ENCODE peak calls at places on chromosomes 12 and 14, in six cellular contexts. A is HepG2, G is IMR-90, E is A549, W is K562, R is GM12878. L is an unnamed sample.

GRCh38 chr12:43291516-43291915 is 260.5 kb downstream of the ADAMTS20 start:
- DNase-seq in A (no peak), G (peak), E (no peak), W (no peak), R (no peak), L (no peak)

GRCh38 chr12:98754095-98754494 is 109.0 kb downstream of the APAF1 start:
- DNase-seq in A (peak), G (peak), E (peak), W (peak), R (peak), L (no peak)

GRCh38 chr12:20305470-20305869 is 62.9 kb upstream of the PDE3A start:
- DNase-seq in A (no peak), G (peak), E (no peak), W (no peak), R (no peak), L (no peak)

GRCh38 chr12:122995503-122996187 is 15.2 kb downstream of the ARL6IP4 start:
- DNase-seq in A (no peak), G (no peak), E (no peak), W (no peak), R (no peak), L (no peak)

GRCh38 chr12:60231301-60231700 is 635.5 kb downstream of the SLC16A7 start:
- DNase-seq in A (no peak), G (no peak), E (no peak), W (no peak), R (no peak), L (no peak)

GRCh38 chr12:102920271-102920670 is 3.2 kb upstream of the PAH start:
- DNase-seq in A (peak), G (no peak), E (no peak), W (no peak), R (no peak), L (no peak)

GRCh38 chr14:96574171-96574632 is 72.0 kb downstream of the PAPOLA start:
- DNase-seq in A (no peak), G (no peak), E (no peak), W (no peak), R (no peak), L (no peak)

GRCh38 chr12:48192861-48193260 is 9.4 kb downstream of the CCDC184 start:
- DNase-seq in A (no peak), G (no peak), E (no peak), W (no peak), R (no peak), L (no peak)

GRCh38 chr14:82112210-82112839 is 578.7 kb upstream of the SEL1L start:
- DNase-seq in A (no peak), G (no peak), E (no peak), W (no peak), R (no peak), L (no peak)

GRCh38 chr12:4353785-4354208 is 25.7 kb downstream of the FGF23 start:
- DNase-seq in A (no peak), G (no peak), E (no peak), W (no peak), R (no peak), L (peak)

GRCh38 chr12:94875525-94875924 is 128.0 kb downstream of the NDUFA12 start:
- DNase-seq in A (peak), G (no peak), E (peak), W (no peak), R (peak), L (peak)

GRCh38 chr12:122138181-122138580 is 35.8 kb downstream of the IL31 start:
- DNase-seq in A (no peak), G (no peak), E (no peak), W (no peak), R (no peak), L (no peak)

GRCh38 chr12:18556081-18556645 is 181.6 kb downstream of the PLCZ1 start:
- DNase-seq in A (no peak), G (peak), E (no peak), W (no peak), R (no peak), L (no peak)

GRCh38 chr14:70665448-70666363 is 24.0 kb downstream of the TTC9 start:
- DNase-seq in A (no peak), G (no peak), E (peak), W (no peak), R (peak), L (no peak)

GRCh38 chr14:54881235-54881760 is 21.3 kb downstream of the GCH1 start:
- DNase-seq in A (no peak), G (peak), E (no peak), W (no peak), R (peak), L (no peak)

GRCh38 chr14:68841030-68841809 is 48.4 kb upstream of the ZFP36L1 start:
- DNase-seq in A (no peak), G (peak), E (no peak), W (no peak), R (no peak), L (no peak)

GRCh38 chr12:53461059-53461458 is 9.2 kb downstream of the PCBP2 start:
- DNase-seq in A (no peak), G (no peak), E (no peak), W (no peak), R (no peak), L (no peak)

GRCh38 chr12:57470286-57470969 is 9.2 kb downstream of the ARHGAP9 start:
- DNase-seq in A (no peak), G (no peak), E (no peak), W (no peak), R (no peak), L (no peak)

GRCh38 chr14:25037032-25037431 is 12.9 kb downstream of the STXBP6 start:
- DNase-seq in A (no peak), G (no peak), E (no peak), W (no peak), R (no peak), L (no peak)

GRCh38 chr12:90770861-90771260 is 184.1 kb downstream of the CCER1 start:
- DNase-seq in A (no peak), G (no peak), E (no peak), W (no peak), R (no peak), L (no peak)

GRCh38 chr12:122868471-122869177 is 27.3 kb downstream of the VPS37B start:
- DNase-seq in A (no peak), G (no peak), E (no peak), W (no peak), R (no peak), L (no peak)

GRCh38 chr12:113062502-113063395 is 6.2 kb downstream of the DTX1 start:
- DNase-seq in A (no peak), G (no peak), E (no peak), W (no peak), R (no peak), L (no peak)

GRCh38 chr12:112881602-112882001 is 25.2 kb upstream of the OAS1 start:
- DNase-seq in A (no peak), G (no peak), E (no peak), W (no peak), R (no peak), L (no peak)

GRCh38 chr12:121334513-121335343 is 17.5 kb downstream of the ANAPC5 start:
- DNase-seq in A (peak), G (peak), E (peak), W (peak), R (peak), L (peak)

GRCh38 chr12:90622431-90622830 is 332.5 kb downstream of the CCER1 start:
- DNase-seq in A (no peak), G (peak), E (no peak), W (no peak), R (no peak), L (no peak)

GRCh38 chr12:54191126-54191525 is 2.3 kb upstream of the SMUG1 start:
- DNase-seq in A (no peak), G (no peak), E (no peak), W (no peak), R (no peak), L (no peak)

GRCh38 chr14:51818748-51819386 is 41.5 kb upstream of the GNG2 start:
- DNase-seq in A (no peak), G (no peak), E (no peak), W (no peak), R (no peak), L (no peak)

GRCh38 chr12:110686294-110686903 is 2.5 kb downstream of the HVCN1 start:
- DNase-seq in A (no peak), G (no peak), E (no peak), W (no peak), R (no peak), L (no peak)

GRCh38 chr14:21749306-21749868 is 75.8 kb upstream of the OR4E1 start:
- DNase-seq in A (no peak), G (no peak), E (no peak), W (no peak), R (no peak), L (no peak)

GRCh38 chr12:131900397-131900796 is 6.0 kb downstream of the ULK1 start:
- DNase-seq in A (no peak), G (no peak), E (no peak), W (no peak), R (no peak), L (no peak)

GRCh38 chr14:34110531-34110930 is 159.7 kb upstream of the EGLN3 start:
- DNase-seq in A (no peak), G (no peak), E (no peak), W (no peak), R (no peak), L (no peak)

GRCh38 chr12:3019005-3019680 is 58.0 kb upstream of the TSPAN9 start:
- DNase-seq in A (no peak), G (no peak), E (no peak), W (no peak), R (no peak), L (no peak)

GRCh38 chr14:53953002-53953827 is 3.4 kb downstream of the BMP4 start:
- DNase-seq in A (peak), G (peak), E (peak), W (peak), R (no peak), L (peak)

GRCh38 chr14:103422981-103423600 is 37.9 kb downstream of the MARK3 start:
- DNase-seq in A (no peak), G (peak), E (no peak), W (no peak), R (no peak), L (no peak)

GRCh38 chr12:129870796-129871195 is 33.0 kb downstream of the TMEM132D start:
- DNase-seq in A (no peak), G (no peak), E (no peak), W (no peak), R (no peak), L (no peak)
- TF ChIP-seq BHLHE40 in A (no peak), G (no peak), E (no peak), W (no peak), R (no peak), L (no peak)

GRCh38 chr14:75184447-75184846 is 8.0 kb upstream of the TMED10 start:
- DNase-seq in A (no peak), G (peak), E (no peak), W (no peak), R (peak), L (no peak)
- TF ChIP-seq BHLHE40 in A (no peak), G (no peak), E (no peak), W (no peak), R (no peak), L (no peak)

DNA sequence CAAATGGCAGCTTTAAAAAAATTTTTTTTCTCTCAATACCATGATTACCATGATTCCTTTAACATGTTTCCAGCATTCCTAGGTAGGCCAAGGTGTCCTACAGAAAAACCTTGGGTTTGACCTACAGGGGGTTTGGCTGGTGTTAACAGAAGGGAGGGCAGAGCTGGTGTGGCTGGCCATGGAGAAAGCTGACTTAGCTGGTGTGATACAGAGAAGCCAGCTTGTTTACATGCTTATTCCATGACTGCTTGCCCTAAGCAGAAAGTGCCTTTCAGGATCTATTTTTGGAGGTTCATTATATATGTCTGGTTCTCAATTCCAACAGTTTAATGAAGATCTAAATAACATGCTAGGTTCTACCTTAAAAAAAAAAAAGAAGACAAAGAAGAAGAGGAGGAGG is 68.6 kb downstream of the EEA1 start:
- DNase-seq in A (no peak), G (peak), E (no peak), W (no peak), R (no peak), L (no peak)
- TF ChIP-seq BHLHE40 in A (no peak), G (no peak), E (no peak), W (no peak), R (no peak), L (no peak)

GRCh38 chr14:59398841-59399240 is 66.3 kb downstream of the GPR135 start:
- DNase-seq in A (no peak), G (no peak), E (no peak), W (no peak), R (no peak), L (no peak)
- TF ChIP-seq BHLHE40 in A (no peak), G (no peak), E (no peak), W (peak), R (no peak), L (no peak)

DNA sequence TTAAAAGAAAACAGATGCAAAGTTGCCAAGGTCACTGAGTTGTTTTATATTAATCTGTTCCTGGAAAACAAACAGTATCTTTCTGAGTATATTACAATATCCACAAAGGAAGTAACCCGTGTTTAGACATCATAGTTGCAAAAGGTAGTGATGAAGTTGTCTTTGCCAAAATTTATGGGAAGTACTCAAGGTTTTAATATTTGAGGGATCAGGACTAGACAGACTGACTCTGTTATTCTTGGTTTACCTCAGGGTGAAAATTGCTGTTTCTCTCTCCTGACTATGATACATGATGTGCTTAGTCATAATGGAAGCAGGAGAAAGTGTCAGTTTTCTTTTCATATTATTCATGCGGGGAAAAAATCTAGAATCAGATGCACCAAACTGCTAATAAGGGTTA is 28.3 kb downstream of the TMEM233 start:
- DNase-seq in A (no peak), G (no peak), E (no peak), W (no peak), R (no peak), L (no peak)
- TF ChIP-seq BHLHE40 in A (no peak), G (no peak), E (no peak), W (no peak), R (no peak), L (no peak)

GRCh38 chr14:64504897-64505771 is 564 bp downstream of the ZBTB1 start:
- DNase-seq in A (peak), G (peak), E (peak), W (peak), R (no peak), L (peak)

GRCh38 chr14:64506751-64507150 is 2.2 kb downstream of the ZBTB1 start:
- DNase-seq in A (no peak), G (no peak), E (no peak), W (no peak), R (no peak), L (no peak)

GRCh38 chr14:64509036-64509435 is 4.5 kb downstream of the ZBTB1 start:
- DNase-seq in A (peak), G (no peak), E (no peak), W (no peak), R (no peak), L (no peak)

GRCh38 chr14:64508215-64508776 is 3.7 kb downstream of the ZBTB1 start:
- DNase-seq in A (no peak), G (no peak), E (no peak), W (no peak), R (peak), L (no peak)

DNA sequence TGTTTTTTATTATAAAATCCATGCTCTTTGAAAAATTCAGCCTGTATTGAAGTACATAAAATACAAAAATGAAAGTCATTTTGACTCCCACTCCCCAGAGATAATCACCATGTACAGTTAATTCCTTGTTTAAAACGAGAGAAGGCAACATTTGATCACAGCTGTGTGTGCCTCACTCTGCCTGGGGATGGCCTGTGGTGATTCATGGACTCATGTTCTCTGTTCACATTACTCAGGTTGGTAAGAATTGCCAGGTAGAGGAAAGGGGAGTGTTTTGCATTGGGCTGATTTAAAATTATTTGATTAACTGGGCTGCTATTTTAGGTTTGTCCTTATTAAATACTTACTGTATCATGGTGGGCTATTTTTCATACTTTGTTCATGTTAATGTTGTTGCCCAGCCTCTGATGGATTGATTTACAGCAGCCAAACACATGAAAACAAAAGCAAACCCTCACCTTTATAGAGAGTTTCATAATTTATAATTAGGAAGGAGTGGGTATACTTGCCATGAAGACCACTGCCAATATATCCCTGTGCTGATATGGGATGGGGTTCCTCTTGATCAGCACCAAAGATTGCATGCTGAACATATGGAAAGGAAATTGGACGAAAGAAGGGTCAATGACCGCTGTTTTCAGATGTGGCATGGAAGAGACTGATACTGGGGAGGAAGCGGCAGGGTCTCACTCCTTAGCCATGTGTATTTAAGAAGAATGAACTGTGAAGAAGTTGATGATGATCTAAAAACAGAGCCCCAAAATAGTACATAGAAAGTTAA is 3.0 kb downstream of the ZBTB1 start:
- DNase-seq in A (no peak), G (peak), E (peak), W (no peak), R (no peak), L (no peak)
- TF ChIP-seq BHLHE40 in A (no peak), G (no peak), E (no peak), W (no peak), R (no peak), L (no peak)

DNA sequence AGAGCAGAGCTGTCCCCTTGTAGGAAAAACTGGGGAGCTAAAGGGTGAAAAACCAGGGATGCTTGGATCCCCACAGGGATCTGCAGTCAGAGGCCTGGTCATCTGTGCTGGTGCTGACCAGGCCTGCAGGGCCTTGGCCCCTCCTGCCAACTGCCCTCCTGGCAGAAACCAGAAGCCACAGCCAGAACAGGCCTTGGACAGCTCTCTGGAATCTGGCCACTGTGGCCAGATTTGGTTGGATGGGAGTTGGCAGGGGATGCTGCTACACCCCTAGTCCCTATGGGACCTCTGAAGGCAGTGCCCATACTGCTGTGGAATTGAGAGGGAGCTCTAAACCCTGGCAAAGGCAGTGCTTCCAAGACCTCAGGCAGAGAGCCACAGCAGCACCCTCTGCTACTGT is 9.2 kb upstream of the GPX2 start:
- DNase-seq in A (no peak), G (no peak), E (no peak), W (no peak), R (no peak), L (no peak)
- TF ChIP-seq BHLHE40 in A (no peak), G (no peak), E (no peak), W (no peak), R (no peak), L (no peak)

DNA sequence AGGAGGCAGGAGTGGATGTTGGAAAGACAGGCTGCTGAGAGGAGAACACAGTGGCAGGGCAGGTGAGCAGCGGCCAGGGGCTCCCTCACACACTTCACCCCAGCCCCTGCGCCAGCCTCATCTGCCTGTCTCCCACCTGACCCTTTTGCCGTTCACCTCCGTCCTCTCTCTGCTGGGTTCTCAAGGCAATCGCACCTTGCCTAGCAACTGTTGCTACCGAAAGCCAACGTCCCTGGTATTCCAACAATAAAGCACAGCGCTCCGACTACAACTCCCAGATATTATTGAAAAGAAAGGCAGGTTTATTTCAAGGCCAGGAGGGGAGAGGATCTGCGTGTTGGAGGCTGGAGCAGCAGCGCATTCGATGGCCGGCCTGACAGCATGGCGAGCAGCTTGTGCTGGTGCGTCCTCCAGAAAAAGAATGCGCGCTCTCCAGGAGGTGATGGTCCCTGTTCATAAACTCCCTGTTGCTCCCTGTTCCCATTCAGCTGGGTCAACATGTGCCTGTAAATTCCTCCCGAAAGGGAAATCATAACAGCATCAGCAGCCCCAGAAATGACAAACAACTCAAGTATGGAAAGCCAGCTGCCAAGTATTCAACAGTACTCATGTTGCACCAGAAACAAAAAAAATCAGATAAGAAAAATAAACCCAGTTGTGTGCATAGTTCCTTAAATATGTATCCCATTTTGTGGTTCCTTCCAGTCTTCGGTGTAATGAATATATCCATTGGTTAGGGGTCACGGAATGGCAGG is 153.0 kb upstream of the DIO3 start:
- DNase-seq in A (no peak), G (peak), E (no peak), W (no peak), R (no peak), L (no peak)
- TF ChIP-seq BHLHE40 in A (no peak), G (peak), E (no peak), W (no peak), R (no peak), L (no peak)

L was measured in HEK293T.